ENCODE peak calls at places on chromosomes 4 and X, in nine cellular contexts. G, V, R, Q, H, J, T, X and S are unnamed samples.

GRCh38 chrX:153703036-153703370 is 15.3 kb downstream of the SLC6A8 start:
- DNase-seq in H (no peak), Q (no peak), R (peak; percentile 42), J (peak; percentile 65), T (peak; percentile 58), X (no peak), V (no peak), G (peak; percentile 68), S (no peak)

GRCh38 chrX:154804564-154804956 is 725 bp downstream of the MPP1 start:
- DNase-seq in X (no peak), R (no peak), J (no peak), G (no peak), H (no peak), T (no peak), V (no peak), Q (no peak), S (no peak)

GRCh38 chrX:109707322-109707721 is 25.7 kb downstream of the ACSL4 start:
- DNase-seq in J (no peak), Q (no peak), G (no peak), V (no peak), H (no peak), T (no peak), X (no peak), R (no peak), S (no peak)

GRCh38 chr4:102535398-102536082 is 34.4 kb downstream of the NFKB1 start:
- DNase-seq in T (no peak), X (peak; percentile 26), G (no peak), H (no peak), J (no peak), Q (no peak), V (no peak), R (no peak), S (no peak)

GRCh38 chrX:134810211-134810610 is 151.9 kb upstream of the PLAC1 start:
- DNase-seq in X (no peak), H (no peak), R (no peak), J (no peak), V (no peak), T (no peak), G (no peak), Q (no peak), S (no peak)

GRCh38 chr4:6674500-6675149 is 19.1 kb upstream of the S100P start:
- DNase-seq in X (no peak), H (peak; percentile 72), T (no peak), J (no peak), V (no peak), Q (no peak), R (no peak), G (no peak), S (no peak)

GRCh38 chr4:38467296-38467695 is 196.7 kb upstream of the KLF3 start:
- DNase-seq in H (no peak), X (no peak), G (no peak), T (no peak), V (no peak), J (no peak), R (no peak), Q (no peak), S (no peak)

GRCh38 chrX:118520206-118520857 is 24.7 kb downstream of the DOCK11 start:
- DNase-seq in Q (no peak), J (no peak), V (no peak), G (no peak), T (no peak), X (no peak), R (no peak), H (no peak), S (no peak)

GRCh38 chrX:9824554-9824953 is 38.3 kb downstream of the SHROOM2 start:
- DNase-seq in H (no peak), G (no peak), V (no peak), J (no peak), T (no peak), Q (no peak), X (no peak), R (no peak), S (no peak)

GRCh38 chrX:141455103-141455502 is 129.4 kb downstream of the SPANXA1 start:
- DNase-seq in V (no peak), G (no peak), R (no peak), X (no peak), T (no peak), J (no peak), Q (no peak), H (no peak), S (no peak)

GRCh38 chr4:95256108-95256835 is 292.5 kb downstream of the UNC5C start:
- DNase-seq in R (no peak), H (no peak), X (no peak), V (no peak), J (no peak), Q (no peak), T (no peak), G (no peak), S (no peak)

GRCh38 chrX:135477576-135477975 is 42.9 kb upstream of the INTS6L start:
- DNase-seq in G (peak; percentile 33), Q (no peak), H (peak; percentile 24), V (peak; percentile 15), R (peak; percentile 60), J (peak; percentile 60), X (no peak), T (peak; percentile 80), S (peak; percentile 76)

GRCh38 chr4:119286377-119287002 is 35.4 kb downstream of the FABP2 start:
- DNase-seq in R (no peak), X (no peak), J (no peak), T (no peak), Q (no peak), H (peak; percentile 57), V (no peak), G (peak; percentile 51), S (peak; percentile 20)

GRCh38 chr4:169612869-169613859 is 781 bp upstream of the NEK1 start:
- DNase-seq in H (peak; percentile 82), J (peak; percentile 65), T (peak; percentile 73), Q (no peak), X (no peak), G (peak; percentile 75), V (peak; percentile 60), R (peak; percentile 60), S (peak; percentile 83)

GRCh38 chr4:121656269-121656641 is 40.5 kb downstream of the ANXA5 start:
- DNase-seq in T (peak; percentile 73), J (no peak), Q (no peak), X (peak; percentile 9), V (peak; percentile 10), R (peak; percentile 35), H (peak; percentile 47), G (peak; percentile 34), S (peak; percentile 53)

GRCh38 chrX:3178329-3178728 is 137.1 kb downstream of the ARSF start:
- DNase-seq in X (no peak), Q (no peak), R (no peak), J (no peak), G (no peak), H (no peak), T (no peak), V (no peak), S (no peak)

GRCh38 chr4:40247350-40247749 is 50.5 kb downstream of the RHOH start:
- DNase-seq in X (no peak), R (no peak), H (peak; percentile 33), V (no peak), T (no peak), G (no peak), Q (no peak), J (no peak), S (no peak)

GRCh38 chr4:71272976-71273375 is 65.8 kb upstream of the SLC4A4 start:
- DNase-seq in X (no peak), H (no peak), Q (no peak), J (no peak), V (no peak), R (no peak), T (no peak), G (no peak), S (no peak)

GRCh38 chr4:91596683-91597082 is 707.1 kb upstream of the GRID2 start:
- DNase-seq in J (no peak), X (no peak), G (no peak), H (no peak), Q (no peak), R (no peak), V (no peak), T (no peak), S (no peak)

GRCh38 chrX:115534383-115534782 is 26.6 kb upstream of the PLS3 start:
- DNase-seq in G (no peak), R (no peak), X (no peak), H (no peak), V (no peak), T (no peak), J (no peak), Q (no peak), S (no peak)

GRCh38 chr4:76738081-76738931 is 159.6 kb downstream of the SOWAHB start:
- DNase-seq in T (peak; percentile 32), V (no peak), X (no peak), H (no peak), R (no peak), J (no peak), G (peak; percentile 34), Q (no peak), S (no peak)
- H3K4me1 ChIP-seq in T (peaks cover 16% of the 10 kb centered on the region), V (no peaks in the 10 kb centered on the region), X (no peaks in the 10 kb centered on the region), H (no peaks in the 10 kb centered on the region), R (peaks cover 20% of the 10 kb centered on the region), J (peaks cover 7% of the 10 kb centered on the region), G (peaks cover 5% of the 10 kb centered on the region), Q (no peaks in the 10 kb centered on the region), S (no peaks in the 10 kb centered on the region)

GRCh38 chr4:137310156-137310555 is 222.1 kb downstream of the PCDH18 start:
- DNase-seq in G (no peak), J (no peak), Q (no peak), R (no peak), H (no peak), X (no peak), T (no peak), V (no peak), S (peak; percentile 2)
- H3K27ac ChIP-seq in G (no peak overlapping the region), J (no peak overlapping the region), Q (no peak overlapping the region), R (peak overlapping the region; percentile 55), H (no peak overlapping the region), X (no peak overlapping the region), T (no peak overlapping the region), V (no peak overlapping the region), S (peak overlapping the region; percentile 50)

DNA sequence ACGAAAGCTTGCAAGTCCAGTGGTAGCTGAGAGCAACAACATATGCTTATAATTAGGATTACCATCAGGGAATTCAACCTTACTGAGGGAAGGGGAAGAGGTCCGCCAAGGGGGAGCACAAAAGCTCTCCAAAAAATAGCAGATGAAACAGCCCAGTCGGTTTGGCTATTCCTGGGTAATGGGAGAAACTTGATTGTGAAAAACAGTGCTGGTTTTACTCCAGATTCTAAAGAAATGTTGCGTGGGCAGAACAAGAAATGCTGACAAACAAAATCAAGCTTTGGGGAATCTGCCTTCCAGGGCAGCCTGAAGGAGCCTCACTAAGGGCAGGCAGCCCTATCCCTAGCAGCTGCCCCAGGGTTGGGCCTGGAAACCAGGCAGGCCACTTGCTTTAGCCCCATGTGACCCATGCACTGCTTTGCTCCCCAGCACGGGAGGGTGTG is 160.8 kb upstream of the LDB2 start:
- DNase-seq in J (no peak), T (no peak), X (no peak), V (no peak), G (peak; percentile 33), H (no peak), R (peak; percentile 50), Q (no peak), S (no peak)
- H3K4me1 ChIP-seq in J (no peaks in the 10 kb centered on the region), T (no peaks in the 10 kb centered on the region), X (no peaks in the 10 kb centered on the region), V (no peaks in the 10 kb centered on the region), G (peaks cover 4% of the 10 kb centered on the region), H (no peaks in the 10 kb centered on the region), R (peaks cover 14% of the 10 kb centered on the region), Q (no peaks in the 10 kb centered on the region), S (no peaks in the 10 kb centered on the region)

DNA sequence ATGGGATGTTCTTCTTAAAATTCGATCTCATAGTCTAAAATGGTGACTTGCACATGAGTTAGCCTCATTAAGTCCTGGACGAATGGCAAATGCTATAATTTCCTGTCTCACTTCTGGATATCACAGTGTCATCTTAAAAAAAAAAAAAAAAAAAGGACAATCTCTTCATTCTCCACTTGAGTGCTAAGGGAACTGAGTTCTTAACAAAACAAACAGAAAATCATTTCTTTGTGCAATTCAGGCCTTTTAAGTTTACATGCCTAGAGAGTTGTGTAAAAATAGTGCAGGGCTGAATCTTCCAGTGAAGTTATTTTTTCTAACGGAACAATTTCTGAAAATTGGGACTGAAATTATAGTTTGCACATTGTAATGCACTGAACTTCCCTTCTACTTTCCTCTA is 122.8 kb upstream of the FAT1 start:
- DNase-seq in X (no peak), J (no peak), H (no peak), R (no peak), V (no peak), Q (no peak), G (no peak), T (no peak), S (no peak)
- H3K27ac ChIP-seq in X (no peak overlapping the region), J (no peak overlapping the region), H (no peak overlapping the region), R (no peak overlapping the region), V (peak overlapping the region; percentile 99), Q (no peak overlapping the region), G (no peak overlapping the region), T (no peak overlapping the region), S (no peak overlapping the region)